ENCODE peak calls at places on chromosomes 7 and 10, in eight cellular contexts. B is K562, J is body of pancreas, F is GM12878, A is IMR-90, S is A549, T is breast epithelium, O is adrenal gland. E is an unnamed sample. For H3K4me1 and H3K9me3, the result is how much of the 10 kb centered on the place peaks cover.

GRCh38 chr10:84194424-84195043 is at the start of gene CDHR1:
- DNase-seq in F (no peak), A (no peak), T (no peak), S (peak), B (peak), J (no peak), O (no peak), E (no peak)

GRCh38 chr10:86179143-86179505 is 187.5 kb downstream of the GRID1 start:
- DNase-seq in A (no peak), T (no peak), F (no peak), J (no peak), B (no peak), O (no peak), S (no peak), E (no peak)

GRCh38 chr10:125982256-125982948 is 86.0 kb downstream of the FANK1 start:
- DNase-seq in F (peak), S (peak), B (no peak), A (peak), J (peak), T (no peak), O (peak), E (peak)

GRCh38 chr7:114416089-114416990 is 1.7 kb downstream of the FOXP2 start:
- DNase-seq in S (no peak), T (no peak), A (peak), J (no peak), O (no peak), B (no peak), F (no peak), E (no peak)

GRCh38 chr10:35005868-35006267 is 84.3 kb downstream of the CUL2 start:
- DNase-seq in T (no peak), B (no peak), S (peak), F (no peak), A (peak), O (no peak), J (no peak), E (no peak)

GRCh38 chr7:130277763-130278643 is 11.3 kb downstream of the CPA2 start:
- DNase-seq in B (no peak), T (no peak), A (peak), F (no peak), O (peak), S (peak), J (peak), E (peak)

GRCh38 chr7:46738713-46739220 is 817.7 kb upstream of the IGFBP3 start:
- DNase-seq in O (no peak), F (no peak), T (no peak), J (no peak), A (peak), S (no peak), B (no peak), E (no peak)

GRCh38 chr7:139523199-139523941 is at the start of gene CLEC2L:
- DNase-seq in T (no peak), B (peak), S (peak), A (no peak), J (no peak), F (no peak), O (no peak), E (no peak)

GRCh38 chr10:80191589-80192270 is 13.6 kb downstream of the ANXA11 start:
- DNase-seq in A (no peak), F (no peak), O (peak), T (no peak), S (no peak), B (no peak), J (peak), E (no peak)

GRCh38 chr7:99365318-99366141 is 9.0 kb upstream of the ARPC1B start:
- DNase-seq in J (peak), T (no peak), O (no peak), S (peak), A (no peak), B (peak), F (no peak), E (no peak)

GRCh38 chr10:128324468-128324867 is 198.2 kb upstream of the MKI67 start:
- DNase-seq in B (no peak), S (no peak), F (no peak), A (no peak), J (no peak), O (no peak), T (no peak), E (no peak)

GRCh38 chr10:132493756-132494290 is 43.8 kb upstream of the INPP5A start:
- DNase-seq in J (peak), O (no peak), S (no peak), B (no peak), T (no peak), F (no peak), A (no peak), E (peak)

GRCh38 chr7:28922618-28923331 is 35.4 kb downstream of the TRIL start:
- DNase-seq in F (no peak), A (peak), O (peak), S (peak), B (peak), J (peak), T (peak), E (peak)

GRCh38 chr7:70720191-70720873 is 411.6 kb upstream of the GALNT17 start:
- DNase-seq in A (no peak), S (no peak), J (no peak), T (no peak), O (no peak), B (no peak), F (no peak), E (no peak)

GRCh38 chr10:43057831-43058340 is 19.0 kb upstream of the RET start:
- DNase-seq in A (no peak), B (no peak), S (no peak), T (no peak), O (no peak), J (no peak), F (no peak), E (no peak)

GRCh38 chr7:72919256-72919775 is 5.6 kb upstream of the POM121 start:
- DNase-seq in T (no peak), O (no peak), F (no peak), J (no peak), A (no peak), B (no peak), S (no peak), E (no peak)

GRCh38 chr10:57925045-57925444 is 342.6 kb downstream of the IPMK start:
- DNase-seq in O (no peak), T (no peak), A (no peak), F (no peak), J (no peak), S (no peak), B (no peak), E (no peak)

GRCh38 chr10:22541900-22542299 is 172.5 kb downstream of the PIP4K2A start:
- DNase-seq in S (no peak), T (no peak), J (no peak), F (no peak), B (no peak), O (no peak), A (no peak), E (no peak)

GRCh38 chr7:137283147-137283546 is 60.4 kb downstream of the PTN start:
- DNase-seq in J (no peak), O (no peak), A (no peak), B (no peak), F (no peak), T (no peak), S (no peak), E (no peak)

GRCh38 chr7:115153770-115154468 is 232.0 kb downstream of the MDFIC start:
- DNase-seq in T (no peak), S (no peak), A (no peak), F (no peak), J (no peak), O (no peak), B (no peak), E (no peak)

GRCh38 chr10:101848894-101849351 is 5.3 kb upstream of the KCNIP2 start:
- DNase-seq in B (no peak), S (no peak), T (no peak), F (no peak), J (no peak), A (no peak), O (peak), E (no peak)

GRCh38 chr10:42941790-42942189 is 135.1 kb upstream of the RET start:
- DNase-seq in T (peak), F (no peak), A (no peak), O (peak), B (no peak), J (no peak), S (no peak), E (no peak)

GRCh38 chr10:91043173-91043910 is 122.5 kb upstream of the ANKRD1 start:
- DNase-seq in A (peak), F (peak), J (no peak), B (peak), S (peak), T (no peak), O (peak), E (no peak)

GRCh38 chr7:135714534-135715009 is 13.4 kb downstream of the SLC13A4 start:
- DNase-seq in O (no peak), B (no peak), S (peak), T (no peak), J (no peak), F (no peak), A (peak), E (no peak)

GRCh38 chr7:16891338-16891737 is 9.6 kb upstream of the AGR3 start:
- DNase-seq in J (peak), S (peak), O (no peak), F (peak), T (no peak), B (no peak), A (peak), E (no peak)

GRCh38 chr7:50766808-50767207 is 15.9 kb downstream of the GRB10 start:
- DNase-seq in B (no peak), F (no peak), T (no peak), O (no peak), J (no peak), A (no peak), S (no peak), E (no peak)

GRCh38 chr7:50766106-50766505 is 16.6 kb downstream of the GRB10 start:
- DNase-seq in J (no peak), S (no peak), A (no peak), O (no peak), F (no peak), T (no peak), B (no peak), E (no peak)

GRCh38 chr7:50769160-50769484 is 13.6 kb downstream of the GRB10 start:
- DNase-seq in F (no peak), J (no peak), T (no peak), S (no peak), A (no peak), B (no peak), O (no peak), E (no peak)

GRCh38 chr7:50771120-50772002 is 11.3 kb downstream of the GRB10 start:
- DNase-seq in S (no peak), B (no peak), A (no peak), O (no peak), J (peak), F (no peak), T (no peak), E (no peak)

DNA sequence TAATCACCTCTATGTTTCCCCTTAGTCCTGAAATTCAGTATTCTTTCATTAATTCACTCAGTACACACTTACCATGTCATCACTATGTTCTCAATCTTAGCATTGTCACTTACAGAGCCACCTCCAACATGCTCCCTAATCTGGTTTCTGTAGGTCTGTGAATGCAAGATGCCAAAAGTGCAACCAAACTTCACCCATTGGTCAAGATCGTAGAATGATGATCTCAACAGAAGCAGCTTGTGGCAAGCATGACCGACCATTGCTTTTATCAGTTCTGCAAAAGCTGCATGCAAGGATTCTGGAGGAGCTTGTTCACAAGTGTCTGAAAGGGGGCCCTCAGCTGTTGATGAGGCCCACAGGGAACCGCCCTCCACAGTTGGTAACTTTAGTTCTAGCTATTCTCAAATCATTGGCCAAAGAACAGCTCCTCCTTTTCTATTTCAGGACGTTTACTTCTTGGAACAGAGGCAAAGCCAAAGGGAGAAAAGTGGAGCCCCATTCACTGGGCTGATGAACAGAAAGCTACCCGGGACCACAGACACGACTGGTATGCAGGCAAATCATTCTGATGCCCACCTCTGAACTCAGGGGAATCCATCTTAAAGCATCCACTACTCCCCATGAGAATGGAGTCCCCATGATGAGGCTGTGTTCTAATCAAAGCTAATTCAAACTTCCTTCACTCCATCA is 14.1 kb downstream of the GRB10 start:
- DNase-seq in T (no peak), O (no peak), J (no peak), F (no peak), B (no peak), S (no peak), A (no peak), E (no peak)
- H3K4me1 ChIP-seq in T (under half), O (under half), J (half or more), F (under half), B (under half), S (under half), A (under half), E (under half)

GRCh38 chr10:106380706-106381105 is 783.8 kb downstream of the SORCS1 start:
- DNase-seq in J (no peak), B (no peak), S (no peak), T (no peak), O (no peak), F (no peak), A (no peak), E (no peak)

DNA sequence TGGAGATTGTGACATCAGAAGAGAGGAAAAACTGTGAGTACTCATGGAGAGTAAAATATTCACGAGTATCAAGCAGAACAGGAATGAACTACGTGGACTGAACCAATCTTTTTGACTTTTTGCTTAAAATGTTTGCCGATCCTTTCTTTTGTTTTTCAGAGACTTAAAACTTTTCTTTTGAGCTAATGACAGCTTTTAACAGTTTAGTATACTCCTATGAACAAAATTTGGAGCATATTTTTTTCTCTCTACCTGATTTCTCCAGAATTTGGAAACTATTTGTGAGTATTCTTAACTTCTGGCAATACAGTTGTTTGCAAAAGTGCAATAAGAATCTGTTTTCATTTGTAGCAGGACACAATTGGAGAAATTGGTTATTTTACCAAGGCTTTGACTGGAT is 786.3 kb downstream of the SORCS1 start:
- DNase-seq in J (no peak), T (no peak), S (no peak), A (no peak), O (no peak), B (no peak), F (no peak), E (no peak)
- H3K9me3 ChIP-seq in J (under half), T (under half), S (under half), A (under half), O (under half), B (under half), F (under half), E (under half)

GRCh38 chr7:44083796-44084195 is 1.5 kb upstream of the POLM start:
- DNase-seq in O (no peak), A (no peak), S (no peak), F (no peak), T (no peak), B (no peak), J (no peak), E (no peak)

GRCh38 chr7:44080686-44081265 is 1.6 kb downstream of the POLM start:
- DNase-seq in T (no peak), F (no peak), A (no peak), O (no peak), J (no peak), B (no peak), S (no peak), E (no peak)

GRCh38 chr7:44084695-44085094 is 2.4 kb upstream of the POLM start:
- DNase-seq in B (no peak), O (no peak), J (no peak), T (no peak), A (peak), S (no peak), F (no peak), E (no peak)

GRCh38 chr7:44081266-44081748 is 1.0 kb downstream of the POLM start:
- DNase-seq in J (no peak), B (peak), S (no peak), O (no peak), F (no peak), T (no peak), A (no peak), E (no peak)

DNA sequence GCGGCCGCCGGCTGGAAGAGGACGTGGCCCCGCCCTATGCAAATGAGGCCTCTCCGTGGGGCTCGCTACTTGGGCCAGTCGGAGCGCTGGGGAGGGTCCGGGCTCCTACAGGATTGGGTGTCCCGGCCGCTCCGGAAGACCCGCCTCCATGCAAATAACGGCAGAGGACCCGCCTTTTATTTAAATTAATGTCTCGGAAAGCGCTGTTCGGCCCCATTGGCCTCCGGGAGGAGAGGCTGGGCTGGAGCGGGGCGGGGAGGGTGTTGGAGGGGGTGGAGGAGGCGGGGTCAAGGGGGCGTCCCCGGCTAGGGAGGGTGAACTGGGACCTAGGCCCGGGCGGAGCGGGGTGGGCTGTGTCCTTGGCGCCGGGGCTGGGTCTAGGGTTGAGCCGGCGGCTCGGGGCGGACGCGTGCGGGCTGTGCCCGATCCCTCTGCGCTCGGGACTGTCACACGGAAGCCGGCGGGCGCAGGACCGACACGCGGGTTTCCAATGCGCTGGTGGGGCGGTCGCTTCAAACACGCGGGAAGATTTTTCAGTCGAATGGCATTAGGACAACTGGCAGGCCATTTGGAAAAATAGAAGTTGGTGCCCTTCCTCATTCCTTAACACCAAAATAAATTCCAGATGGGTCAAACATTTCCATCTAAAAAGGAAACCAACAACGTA is 344 bp upstream of the POLM start:
- DNase-seq in T (peak), S (peak), O (peak), A (peak), J (peak), B (peak), F (peak), E (peak)
- TF ChIP-seq POLR2A in T (peak), S (peak), O (no peak), A (no peak), J (peak), B (peak), F (no peak), E (peak)

DNA sequence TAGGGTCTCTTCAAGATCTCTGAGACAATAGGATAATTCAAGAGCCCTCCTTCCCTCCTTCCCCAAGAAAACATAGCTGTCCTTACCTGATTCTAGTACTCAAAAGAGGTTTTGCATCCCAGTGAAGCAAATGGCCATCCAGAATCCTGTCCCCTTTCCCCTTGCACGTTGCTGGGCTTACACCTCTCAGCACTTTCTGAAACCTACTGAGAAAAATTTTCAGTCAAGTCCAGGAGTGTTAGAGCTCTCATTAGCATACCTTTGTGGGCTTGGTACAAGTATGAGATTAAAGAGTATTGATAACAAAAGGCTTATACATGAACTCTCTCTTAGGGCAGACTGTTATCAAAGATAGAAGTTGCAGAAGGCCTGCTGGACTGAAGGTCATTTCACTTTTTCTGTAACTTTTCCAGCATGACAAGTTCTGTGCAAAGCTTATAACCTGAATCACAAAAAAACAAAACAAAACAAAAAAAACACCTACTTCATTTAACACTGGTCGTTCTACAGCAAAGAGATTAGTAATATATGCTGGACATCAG is at the start of gene ASAH2:
- DNase-seq in O (no peak), T (no peak), A (no peak), J (no peak), F (no peak), B (no peak), S (no peak), E (no peak)
- H3K4me1 ChIP-seq in O (under half), T (under half), A (under half), J (under half), F (under half), B (under half), S (under half), E (under half)

GRCh38 chr7:4198301-4198700 is 483.8 kb upstream of the FOXK1 start:
- DNase-seq in A (no peak), B (no peak), T (no peak), S (no peak), J (no peak), F (no peak), O (no peak), E (no peak)
- H3K9me3 ChIP-seq in A (under half), B (under half), T (under half), S (under half), J (under half), F (under half), O (under half), E (under half)

GRCh38 chr7:1455241-1455939 is 3.9 kb downstream of the MICALL2 start:
- DNase-seq in F (no peak), A (no peak), B (no peak), J (peak), O (peak), S (no peak), T (peak), E (no peak)
- TF ChIP-seq POLR2A in F (no peak), A (no peak), B (no peak), J (peak), O (no peak), S (no peak), T (no peak), E (no peak)

GRCh38 chr7:26535483-26536069 is 243.9 kb downstream of the SNX10 start:
- DNase-seq in S (no peak), O (no peak), J (no peak), A (no peak), T (no peak), F (no peak), B (no peak), E (no peak)
- H3K4me1 ChIP-seq in S (under half), O (under half), J (under half), A (under half), T (under half), F (under half), B (under half), E (under half)

DNA sequence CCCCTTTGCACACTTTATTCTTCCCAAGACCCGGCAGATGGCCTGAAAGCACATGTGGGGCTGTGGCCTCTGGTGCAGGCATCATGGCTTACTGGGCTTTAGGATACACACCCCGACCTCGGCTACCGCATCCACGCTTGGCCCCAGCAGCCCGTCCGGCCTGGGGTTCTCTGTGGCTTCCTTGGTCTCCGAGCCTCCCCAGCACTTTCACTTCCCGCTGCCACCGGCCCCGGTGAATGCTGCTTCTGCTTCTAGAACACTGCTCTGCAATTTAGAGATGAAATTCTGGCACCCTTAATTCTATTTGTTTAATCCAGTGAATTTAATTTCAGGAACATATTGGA is 433.0 kb downstream of the DNAJB6 start:
- DNase-seq in O (no peak), J (no peak), S (no peak), A (no peak), T (no peak), B (no peak), F (no peak), E (no peak)
- H3K9me3 ChIP-seq in O (under half), J (under half), S (under half), A (half or more), T (under half), B (under half), F (under half), E (under half)